ENCODE peak calls at places on chromosome 1, in nine cellular contexts. V is tibial artery; I is A549; B is heart left ventricle; D is iPS-NIHi11; N is brain microvascular endothelial cell; F is CD8-positive, alpha-beta memory T cell; P is A172; W is RWPE1. A is an unnamed sample.

GRCh38 chr1:185229981-185230380 is 73.0 kb downstream of the SWT1 start:
- DNase-seq in V (no peak), I (no peak), B (no peak), D (no peak), N (no peak), F (no peak), P (no peak), W (no peak), A (no peak)

GRCh38 chr1:215005656-215006335 is 76.7 kb upstream of the KCNK2 start:
- DNase-seq in V (no peak), I (no peak), B (no peak), D (no peak), N (no peak), F (no peak), P (no peak), W (no peak), A (no peak)

GRCh38 chr1:35600593-35600992 is 27.5 kb downstream of the TFAP2E start:
- DNase-seq in V (no peak), I (no peak), B (no peak), D (no peak), N (no peak), F (no peak), P (no peak), W (no peak), A (no peak)

GRCh38 chr1:86825294-86825693 is 88.6 kb downstream of the SELENOF start:
- DNase-seq in V (no peak), I (no peak), B (no peak), D (no peak), N (peak; percentile 12), F (no peak), P (peak; percentile 23), W (no peak), A (no peak)

GRCh38 chr1:145805057-145805456 is 18.8 kb downstream of the RNF115 start:
- DNase-seq in V (no peak), I (no peak), B (no peak), D (no peak), N (no peak), F (no peak), P (no peak), W (no peak), A (no peak)

GRCh38 chr1:208837242-208837641 is 593.1 kb upstream of the PLXNA2 start:
- DNase-seq in V (no peak), I (no peak), B (no peak), D (no peak), N (no peak), F (no peak), P (no peak), W (no peak), A (no peak)

GRCh38 chr1:231803353-231803752 is 176.8 kb downstream of the DISC1 start:
- DNase-seq in V (peak; percentile 64), I (no peak), B (no peak), D (no peak), N (peak; percentile 41), F (no peak), P (no peak), W (no peak), A (no peak)

GRCh38 chr1:240312872-240313271 is 221.2 kb downstream of the FMN2 start:
- DNase-seq in V (no peak), I (peak; percentile 94), B (no peak), D (no peak), N (peak; percentile 83), F (no peak), P (peak; percentile 84), W (peak; percentile 60), A (no peak)

GRCh38 chr1:11388617-11389016 is 90.3 kb upstream of the DISP3 start:
- DNase-seq in V (no peak), I (no peak), B (no peak), D (no peak), N (no peak), F (no peak), P (no peak), W (no peak), A (no peak)

GRCh38 chr1:10803971-10804820 is 7.8 kb upstream of the CASZ1 start:
- DNase-seq in V (no peak), I (no peak), B (no peak), D (no peak), N (no peak), F (no peak), P (no peak), W (peak; percentile 80), A (no peak)

GRCh38 chr1:938088-938683 is 14.5 kb downstream of the SAMD11 start:
- DNase-seq in V (no peak), I (peak; percentile 87), B (no peak), D (no peak), N (no peak), F (no peak), P (peak; percentile 79), W (peak; percentile 49), A (no peak)

GRCh38 chr1:228210076-228210651 is 2.3 kb downstream of the OBSCN start:
- DNase-seq in V (no peak), I (peak; percentile 47), B (no peak), D (peak; percentile 28), N (no peak), F (no peak), P (peak; percentile 96), W (peak; percentile 70), A (no peak)

GRCh38 chr1:32946413-32946812 is 18.2 kb downstream of the RNF19B start:
- DNase-seq in V (no peak), I (no peak), B (no peak), D (no peak), N (no peak), F (no peak), P (no peak), W (no peak), A (no peak)

GRCh38 chr1:36303244-36303643 is 2.9 kb upstream of the SH3D21 start:
- DNase-seq in V (no peak), I (no peak), B (no peak), D (no peak), N (no peak), F (no peak), P (no peak), W (no peak), A (no peak)

A was measured in CD8-positive, alpha-beta T cell.